ENCODE peak calls at places on chromosome 22, in four cellular contexts. H is mammary epithelial cell, W is K562, D is colonic mucosa. O is an unnamed sample.

GRCh38 chr22:30970356-30970746 is 1.3 kb downstream of the TUG1 start:
- DNase-seq in H (no peak), W (no peak), D (no peak), O (no peak)

GRCh38 chr22:23823331-23823791 is 15.4 kb downstream of the DERL3 start:
- DNase-seq in H (peak; percentile 48), W (no peak), D (no peak), O (no peak)

GRCh38 chr22:44825310-44826150 is 73.2 kb downstream of the ARHGAP8 start:
- DNase-seq in H (no peak), W (no peak), D (no peak), O (no peak)

GRCh38 chr22:40611606-40612005 is 24.9 kb downstream of the MRTFA start:
- DNase-seq in H (no peak), W (no peak), D (no peak), O (no peak)

GRCh38 chr22:19271856-19272535 is 19.5 kb downstream of the CLTCL1 start:
- DNase-seq in H (peak; percentile 20), W (no peak), D (no peak), O (peak; percentile 90)

GRCh38 chr22:46737105-46737975 is 712 bp downstream of the CERK start:
- DNase-seq in H (no peak), W (peak; percentile 34), D (no peak), O (peak; percentile 5)

GRCh38 chr22:37647928-37648327 is 8.5 kb downstream of the SH3BP1 start:
- DNase-seq in H (no peak), W (no peak), D (peak; percentile 61), O (no peak)

GRCh38 chr22:31068970-31069369 is 12.1 kb upstream of the SMTN start:
- DNase-seq in H (no peak), W (no peak), D (no peak), O (no peak)

GRCh38 chr22:40757071-40757470 is 62.1 kb downstream of the SLC25A17 start:
- DNase-seq in H (peak; percentile 72), W (no peak), D (no peak), O (peak; percentile 23)

DNA sequence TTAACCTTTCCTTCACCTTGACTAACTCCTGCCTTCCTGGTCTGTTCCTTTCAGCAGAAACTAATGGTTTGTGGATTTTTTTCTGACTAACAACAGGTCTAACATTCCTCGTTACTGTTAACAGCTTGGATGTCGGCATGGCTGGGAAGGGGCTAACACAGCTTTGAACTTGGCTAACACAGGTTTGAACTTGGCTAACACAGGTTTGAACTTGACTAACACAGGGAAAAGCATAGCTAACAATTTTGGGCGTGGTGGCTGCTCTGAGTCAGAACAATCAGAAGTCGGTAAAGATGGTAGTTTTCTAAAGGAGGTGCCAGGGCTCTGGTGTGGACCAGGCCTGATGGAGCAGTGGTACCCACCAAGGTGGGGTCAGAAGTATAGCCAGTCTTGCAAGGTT is 16.1 kb downstream of the MIAT start:
- DNase-seq in H (peak; percentile 86), W (peak; percentile 30), D (peak; percentile 35), O (peak; percentile 32)
- H3K9ac ChIP-seq in H (peak overlapping the region; percentile 98), W (peak overlapping the region; percentile 97), D (peak overlapping the region; percentile 88), O (peak overlapping the region; percentile 92)

GRCh38 chr22:48369789-48370507 is 1457.7 kb downstream of the BRD1 start:
- DNase-seq in H (no peak), W (no peak), D (peak; percentile 41), O (no peak)

GRCh38 chr22:48370508-48371325 is 1457.0 kb downstream of the BRD1 start:
- DNase-seq in H (no peak), W (no peak), D (no peak), O (no peak)

GRCh38 chr22:48371391-48371790 is 1456.3 kb downstream of the BRD1 start:
- DNase-seq in H (no peak), W (no peak), D (no peak), O (no peak)

GRCh38 chr22:48367731-48368130 is 1459.9 kb downstream of the BRD1 start:
- DNase-seq in H (no peak), W (no peak), D (no peak), O (no peak)

DNA sequence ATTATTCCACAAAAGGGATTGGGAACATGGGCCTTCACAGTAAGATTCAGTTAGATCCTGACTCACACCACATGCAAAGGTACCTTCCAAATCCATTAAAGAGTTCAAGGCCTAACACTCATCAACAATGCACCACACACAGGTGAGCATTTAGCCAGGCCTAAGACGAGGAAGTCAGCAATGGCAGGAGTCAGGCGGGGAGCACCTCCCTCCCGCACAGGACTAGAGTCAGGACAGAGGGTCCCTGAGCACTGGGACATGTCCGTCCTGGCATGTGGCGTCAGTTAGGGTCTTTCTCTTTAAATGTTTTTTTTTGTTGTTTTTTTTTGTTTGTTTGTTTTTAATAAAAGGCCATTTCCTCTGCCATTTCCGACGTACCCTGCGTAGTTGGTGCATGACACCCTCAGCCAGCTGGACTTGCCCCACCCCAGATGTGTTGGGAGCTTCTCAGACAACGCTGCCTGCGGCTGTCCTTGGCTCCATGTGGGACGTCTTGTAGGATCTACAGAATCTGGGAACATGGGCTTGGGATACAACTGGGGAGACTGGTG is 1458.6 kb downstream of the BRD1 start:
- DNase-seq in H (no peak), W (no peak), D (no peak), O (no peak)
- H3K4me3 ChIP-seq in H (no peak overlapping the region), W (no peak overlapping the region), D (no peak overlapping the region), O (no peak overlapping the region)

DNA sequence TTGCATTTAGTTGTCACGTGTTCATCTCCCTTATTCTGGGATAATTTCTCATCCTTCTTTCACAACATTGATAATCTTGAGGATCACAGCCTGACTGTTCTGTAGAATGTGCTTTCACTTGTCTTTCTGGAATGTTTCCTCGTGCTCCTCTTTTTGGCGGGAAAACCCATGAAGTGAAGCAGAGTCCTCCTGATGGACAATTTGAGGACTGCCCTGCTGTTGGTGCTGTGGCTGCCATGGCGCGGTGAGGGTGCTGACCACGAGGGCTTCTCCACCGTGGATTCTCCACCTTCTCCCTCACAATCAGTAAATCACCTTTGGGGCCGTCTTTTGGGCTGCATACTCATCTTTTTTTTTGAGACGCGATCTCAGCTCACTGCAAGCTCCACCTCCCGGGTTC is 946.9 kb downstream of the BRD1 start:
- DNase-seq in H (no peak), W (no peak), D (no peak), O (no peak)
- H3K9ac ChIP-seq in H (no peak overlapping the region), W (no peak overlapping the region), D (no peak overlapping the region), O (no peak overlapping the region)

GRCh38 chr22:41862530-41863266 is 29.8 kb downstream of the SREBF2 start:
- DNase-seq in H (no peak), W (no peak), D (no peak), O (no peak)
- H3K4me3 ChIP-seq in H (no peak overlapping the region), W (no peak overlapping the region), D (no peak overlapping the region), O (no peak overlapping the region)

DNA sequence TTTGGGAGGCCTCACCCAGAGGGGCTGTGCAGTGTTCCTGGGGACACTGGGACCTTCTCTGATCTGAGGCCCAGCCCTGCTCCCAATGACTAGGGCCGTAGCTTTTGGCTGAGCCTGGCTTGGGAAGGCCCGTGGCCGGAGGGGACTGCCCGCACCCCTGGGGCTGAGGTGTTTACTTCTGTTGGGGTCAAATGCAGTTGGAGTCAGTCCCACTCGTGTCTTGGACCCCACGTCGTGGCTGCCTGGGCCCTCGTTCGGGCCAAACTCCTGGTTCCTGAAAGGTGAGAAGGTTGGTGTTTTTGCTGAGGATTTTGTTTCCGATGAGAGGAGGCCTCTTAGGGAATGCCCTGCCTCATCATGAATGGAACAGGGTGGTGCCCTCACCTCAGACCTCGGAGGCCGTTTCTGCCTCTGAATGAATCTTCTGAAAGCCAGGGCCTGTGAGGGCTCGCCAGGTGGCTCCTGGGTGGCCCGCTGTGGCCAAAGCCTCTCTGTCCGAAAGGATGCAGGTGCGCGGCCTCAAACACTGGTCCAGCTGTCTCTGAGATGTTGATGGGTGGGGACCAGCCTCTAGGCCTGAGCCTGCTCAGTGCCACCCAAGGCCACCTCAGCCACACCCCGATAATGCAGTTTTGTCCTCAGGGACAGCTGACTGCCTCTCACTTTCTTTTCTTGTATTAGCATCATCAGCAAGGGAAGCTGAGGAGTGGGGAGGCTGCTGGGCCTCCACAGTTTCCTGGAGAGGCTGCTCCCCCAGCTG is 40.3 kb upstream of the A4GALT start:
- DNase-seq in H (no peak), W (no peak), D (no peak), O (no peak)
- H3K9ac ChIP-seq in H (no peak overlapping the region), W (no peak overlapping the region), D (no peak overlapping the region), O (no peak overlapping the region)

GRCh38 chr22:50730013-50730891 is 7.8 kb upstream of the ACR start:
- DNase-seq in H (no peak), W (no peak), D (no peak), O (no peak)

GRCh38 chr22:50733521-50734342 is 4.3 kb upstream of the ACR start:
- DNase-seq in H (no peak), W (no peak), D (no peak), O (no peak)

GRCh38 chr22:50730941-50731661 is 6.9 kb upstream of the ACR start:
- DNase-seq in H (no peak), W (no peak), D (no peak), O (no peak)

GRCh38 chr22:50732681-50733080 is 5.3 kb upstream of the ACR start:
- DNase-seq in H (no peak), W (no peak), D (no peak), O (no peak)

DNA sequence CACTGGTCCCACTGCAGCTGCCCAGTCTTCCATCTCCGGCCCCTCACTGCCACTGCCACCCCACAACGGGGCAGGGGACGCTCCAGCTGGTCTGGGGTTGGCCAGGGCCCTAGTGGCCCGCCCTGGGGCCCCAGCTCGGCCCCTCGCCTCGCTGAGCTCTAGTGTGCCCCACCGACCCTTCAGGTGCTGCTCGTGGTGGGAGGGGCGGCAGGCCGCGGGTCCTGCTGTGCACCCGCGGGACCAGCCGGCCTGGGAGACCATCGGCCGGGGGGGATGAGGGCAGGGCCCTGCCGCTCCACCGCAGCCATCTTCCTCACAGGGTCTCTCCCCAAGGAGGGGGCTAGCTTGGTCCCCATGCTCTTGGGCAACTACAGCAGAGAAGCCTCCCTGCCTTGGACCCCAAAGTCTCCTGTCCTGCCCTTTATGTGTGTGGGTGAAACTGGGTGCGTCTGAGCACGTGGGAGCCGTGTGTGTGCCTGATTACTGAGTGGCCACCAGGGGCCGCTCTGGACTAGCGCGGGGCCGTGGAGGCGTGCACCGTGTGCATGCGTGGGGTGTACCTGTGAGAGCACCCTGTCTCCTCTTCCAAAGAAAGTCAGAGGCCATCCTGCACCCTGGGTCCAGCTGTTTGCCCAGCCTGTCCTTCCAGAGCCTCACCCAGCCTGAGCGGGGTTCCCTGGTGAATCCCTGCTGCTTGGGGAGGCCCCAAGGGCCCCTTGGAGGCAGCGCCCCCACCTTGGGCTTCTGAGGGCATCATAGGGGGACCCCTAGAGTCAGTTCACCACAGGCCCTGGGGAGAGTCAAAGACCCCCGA is 6.0 kb upstream of the ACR start:
- DNase-seq in H (peak; percentile 40), W (peak; percentile 70), D (peak; percentile 36), O (peak; percentile 56)
- H3K4me3 ChIP-seq in H (no peak overlapping the region), W (no peak overlapping the region), D (no peak overlapping the region), O (no peak overlapping the region)

O was measured in PC-3.